ENCODE peak calls at places on chromosomes 12 and 14, in eight cellular contexts. One of them, this sample, is unnamed.

GRCh38 chr12:132277961-132278360 is 51.4 kb downstream of the GALNT9 start:
- DNase-seq in CD8-positive, alpha-beta T cell: no peak
- DNase-seq in hepatocyte: no peak
- DNase-seq in ovary: no peak
- DNase-seq in uterus: no peak
- DNase-seq in psoas muscle: peak; percentile 4
- DNase-seq in left ventricle myocardium inferior: no peak
- DNase-seq in coronary artery: no peak
- DNase-seq in this sample: no peak

GRCh38 chr12:121132601-121133481 is at the start of gene P2RX7:
- DNase-seq in uterus: peak; percentile 81
- DNase-seq in left ventricle myocardium inferior: peak; percentile 80
- DNase-seq in psoas muscle: peak; percentile 65
- DNase-seq in coronary artery: peak; percentile 76
- DNase-seq in ovary: peak; percentile 72
- DNase-seq in CD8-positive, alpha-beta T cell: peak; percentile 34
- DNase-seq in hepatocyte: peak; percentile 48
- DNase-seq in this sample: peak; percentile 84

GRCh38 chr12:75998292-75999063 is 33.1 kb downstream of the PHLDA1 start:
- DNase-seq in ovary: no peak
- DNase-seq in left ventricle myocardium inferior: no peak
- DNase-seq in psoas muscle: no peak
- DNase-seq in CD8-positive, alpha-beta T cell: no peak
- DNase-seq in hepatocyte: no peak
- DNase-seq in coronary artery: no peak
- DNase-seq in uterus: no peak
- DNase-seq in this sample: no peak

GRCh38 chr12:124678421-124678893 is 111.0 kb upstream of the NCOR2 start:
- DNase-seq in psoas muscle: no peak
- DNase-seq in uterus: no peak
- DNase-seq in hepatocyte: no peak
- DNase-seq in CD8-positive, alpha-beta T cell: no peak
- DNase-seq in left ventricle myocardium inferior: no peak
- DNase-seq in coronary artery: no peak
- DNase-seq in ovary: no peak
- DNase-seq in this sample: peak; percentile 57

GRCh38 chr12:75556306-75556899 is 45.0 kb upstream of the KRR1 start:
- DNase-seq in ovary: no peak
- DNase-seq in coronary artery: no peak
- DNase-seq in psoas muscle: no peak
- DNase-seq in CD8-positive, alpha-beta T cell: no peak
- DNase-seq in hepatocyte: no peak
- DNase-seq in uterus: no peak
- DNase-seq in left ventricle myocardium inferior: no peak
- DNase-seq in this sample: no peak

GRCh38 chr14:63275611-63276010 is 43.1 kb downstream of the GPHB5 start:
- DNase-seq in psoas muscle: no peak
- DNase-seq in ovary: no peak
- DNase-seq in coronary artery: no peak
- DNase-seq in hepatocyte: no peak
- DNase-seq in uterus: no peak
- DNase-seq in left ventricle myocardium inferior: no peak
- DNase-seq in CD8-positive, alpha-beta T cell: no peak
- DNase-seq in this sample: no peak

GRCh38 chr12:104524026-104524425 is 67.3 kb downstream of the CHST11 start:
- DNase-seq in hepatocyte: no peak
- DNase-seq in uterus: no peak
- DNase-seq in coronary artery: no peak
- DNase-seq in left ventricle myocardium inferior: no peak
- DNase-seq in ovary: no peak
- DNase-seq in CD8-positive, alpha-beta T cell: no peak
- DNase-seq in psoas muscle: no peak
- DNase-seq in this sample: no peak

GRCh38 chr14:56170028-56170427 is 51.8 kb downstream of the PELI2 start:
- DNase-seq in CD8-positive, alpha-beta T cell: no peak
- DNase-seq in ovary: no peak
- DNase-seq in hepatocyte: no peak
- DNase-seq in psoas muscle: no peak
- DNase-seq in uterus: no peak
- DNase-seq in coronary artery: no peak
- DNase-seq in left ventricle myocardium inferior: no peak
- DNase-seq in this sample: no peak

GRCh38 chr12:96237035-96237434 is 42.9 kb downstream of the ELK3 start:
- DNase-seq in CD8-positive, alpha-beta T cell: no peak
- DNase-seq in hepatocyte: no peak
- DNase-seq in uterus: peak; percentile 51
- DNase-seq in psoas muscle: no peak
- DNase-seq in coronary artery: no peak
- DNase-seq in left ventricle myocardium inferior: no peak
- DNase-seq in ovary: no peak
- DNase-seq in this sample: no peak

GRCh38 chr12:94793191-94793595 is 142.8 kb upstream of the TMCC3 start:
- DNase-seq in ovary: peak; percentile 16
- DNase-seq in left ventricle myocardium inferior: no peak
- DNase-seq in CD8-positive, alpha-beta T cell: no peak
- DNase-seq in uterus: no peak
- DNase-seq in psoas muscle: no peak
- DNase-seq in coronary artery: no peak
- DNase-seq in hepatocyte: no peak
- DNase-seq in this sample: no peak

GRCh38 chr14:95255013-95255412 is 64.7 kb downstream of the CLMN start:
- DNase-seq in left ventricle myocardium inferior: no peak
- DNase-seq in psoas muscle: no peak
- DNase-seq in coronary artery: peak; percentile 35
- DNase-seq in hepatocyte: no peak
- DNase-seq in ovary: no peak
- DNase-seq in CD8-positive, alpha-beta T cell: no peak
- DNase-seq in uterus: no peak
- DNase-seq in this sample: no peak

GRCh38 chr12:69534389-69534822 is 50.9 kb upstream of the CCT2 start:
- DNase-seq in coronary artery: peak; percentile 81
- DNase-seq in psoas muscle: no peak
- DNase-seq in uterus: peak; percentile 69
- DNase-seq in left ventricle myocardium inferior: no peak
- DNase-seq in hepatocyte: peak; percentile 89
- DNase-seq in CD8-positive, alpha-beta T cell: no peak
- DNase-seq in ovary: peak; percentile 76
- DNase-seq in this sample: no peak

GRCh38 chr12:103780992-103781391 is 60.0 kb downstream of the NT5DC3 start:
- DNase-seq in psoas muscle: no peak
- DNase-seq in CD8-positive, alpha-beta T cell: no peak
- DNase-seq in left ventricle myocardium inferior: no peak
- DNase-seq in uterus: no peak
- DNase-seq in ovary: no peak
- DNase-seq in hepatocyte: no peak
- DNase-seq in coronary artery: no peak
- DNase-seq in this sample: no peak

GRCh38 chr12:20000229-20000869 is 368.0 kb upstream of the PDE3A start:
- DNase-seq in left ventricle myocardium inferior: no peak
- DNase-seq in ovary: no peak
- DNase-seq in uterus: no peak
- DNase-seq in hepatocyte: no peak
- DNase-seq in coronary artery: no peak
- DNase-seq in CD8-positive, alpha-beta T cell: no peak
- DNase-seq in psoas muscle: no peak
- DNase-seq in this sample: no peak

GRCh38 chr12:20364501-20364900 is 3.8 kb upstream of the PDE3A start:
- DNase-seq in CD8-positive, alpha-beta T cell: no peak
- DNase-seq in uterus: no peak
- DNase-seq in left ventricle myocardium inferior: no peak
- DNase-seq in coronary artery: no peak
- DNase-seq in psoas muscle: no peak
- DNase-seq in hepatocyte: peak; percentile 24
- DNase-seq in ovary: no peak
- DNase-seq in this sample: no peak

GRCh38 chr14:93549578-93549977 is 118.8 kb downstream of the UNC79 start:
- DNase-seq in psoas muscle: no peak
- DNase-seq in hepatocyte: no peak
- DNase-seq in uterus: no peak
- DNase-seq in CD8-positive, alpha-beta T cell: no peak
- DNase-seq in left ventricle myocardium inferior: no peak
- DNase-seq in coronary artery: no peak
- DNase-seq in ovary: no peak
- DNase-seq in this sample: no peak

GRCh38 chr12:13980548-13981295 is 680 bp downstream of the GRIN2B start:
- DNase-seq in coronary artery: no peak
- DNase-seq in ovary: no peak
- DNase-seq in hepatocyte: peak; percentile 26
- DNase-seq in uterus: no peak
- DNase-seq in CD8-positive, alpha-beta T cell: no peak
- DNase-seq in psoas muscle: no peak
- DNase-seq in left ventricle myocardium inferior: no peak
- DNase-seq in this sample: peak; percentile 12

DNA sequence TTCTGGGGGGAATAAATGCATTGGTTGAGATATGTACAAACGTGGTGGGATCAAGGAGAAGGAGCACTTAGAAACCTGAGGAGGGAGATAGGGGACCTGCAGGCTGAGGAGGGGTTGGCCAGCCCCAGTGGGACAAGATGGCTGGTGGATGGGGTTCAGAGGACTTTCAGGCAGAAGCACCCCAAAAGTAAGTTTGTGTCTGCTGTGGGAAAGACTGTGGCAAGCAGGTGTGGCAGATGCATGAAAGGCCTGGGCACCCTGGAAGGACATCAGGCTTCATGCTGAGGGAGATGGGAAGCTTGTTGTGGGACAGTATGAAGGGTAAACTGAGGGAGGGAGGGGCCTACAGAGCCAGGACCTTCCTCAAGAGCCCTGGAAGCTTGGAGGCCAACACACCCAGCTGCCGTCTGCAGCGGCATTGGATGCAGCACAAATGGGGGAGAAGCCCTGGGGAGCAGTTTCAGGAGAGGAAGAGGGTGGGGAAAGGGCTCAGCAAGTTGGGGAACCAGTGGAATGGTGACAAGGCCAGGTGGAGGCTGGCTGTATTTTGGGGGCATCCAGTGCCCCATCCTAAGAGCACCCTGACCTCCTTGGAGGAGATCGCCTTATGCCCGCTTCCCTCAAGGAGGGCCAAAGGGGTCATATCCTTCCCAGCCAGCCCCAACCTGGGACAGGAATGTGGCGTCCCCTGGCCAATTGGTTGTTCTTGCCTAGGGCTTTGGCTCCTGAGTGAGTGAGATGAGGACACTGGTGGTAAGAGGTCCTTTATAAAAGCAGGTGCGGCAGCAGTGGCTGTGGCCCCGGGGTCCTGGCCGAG is 20.8 kb downstream of the NFKBIA start:
- DNase-seq in coronary artery: no peak
- DNase-seq in ovary: no peak
- DNase-seq in uterus: no peak
- DNase-seq in CD8-positive, alpha-beta T cell: no peak
- DNase-seq in hepatocyte: no peak
- DNase-seq in psoas muscle: no peak
- DNase-seq in left ventricle myocardium inferior: peak; percentile 12
- DNase-seq in this sample: no peak
- H3K27ac ChIP-seq in coronary artery: peak overlapping the region; percentile 91
- H3K27ac ChIP-seq in ovary: peak overlapping the region; percentile 90
- H3K27ac ChIP-seq in uterus: peak overlapping the region; percentile 91
- H3K27ac ChIP-seq in CD8-positive, alpha-beta T cell: no peak overlapping the region
- H3K27ac ChIP-seq in hepatocyte: peak overlapping the region; percentile 95
- H3K27ac ChIP-seq in psoas muscle: peak overlapping the region; percentile 98
- H3K27ac ChIP-seq in left ventricle myocardium inferior: peak overlapping the region; percentile 93
- H3K27ac ChIP-seq in this sample: peak overlapping the region; percentile 8

DNA sequence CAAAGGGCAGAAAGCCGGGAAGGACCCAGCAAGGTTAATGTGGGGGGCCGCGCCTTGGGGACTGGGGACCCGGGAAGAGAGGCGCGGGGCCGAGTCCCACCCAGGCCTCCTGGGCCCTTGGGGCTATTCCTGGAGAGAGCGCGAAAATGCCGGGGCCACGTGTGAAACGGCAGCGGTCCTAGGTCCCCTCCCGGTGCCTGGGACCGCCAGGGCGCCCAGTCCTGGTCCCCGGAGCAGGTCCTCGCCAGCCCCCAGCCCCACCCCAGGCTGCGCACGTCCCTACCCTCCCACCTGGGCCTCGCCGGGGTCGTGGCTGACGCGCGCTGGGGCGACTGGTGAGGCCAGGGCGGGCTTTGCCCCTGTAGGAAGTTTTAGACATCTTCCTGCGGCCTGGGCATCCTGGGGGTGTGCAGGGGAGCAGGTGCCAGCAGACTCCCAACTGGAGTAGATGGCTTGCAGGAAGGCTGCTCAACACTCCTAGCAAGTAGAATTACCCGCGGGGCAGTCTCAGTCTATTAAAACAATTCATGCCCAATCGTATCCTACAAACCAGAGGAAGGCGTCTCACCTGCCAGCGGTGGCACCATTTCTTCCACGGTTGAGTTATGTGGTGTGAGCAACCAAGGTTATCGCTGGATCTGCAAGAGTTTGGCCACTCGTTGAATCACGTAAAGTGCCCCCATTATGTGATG is 759 bp downstream of the FAR2 start:
- DNase-seq in uterus: no peak
- DNase-seq in coronary artery: no peak
- DNase-seq in CD8-positive, alpha-beta T cell: no peak
- DNase-seq in ovary: no peak
- DNase-seq in psoas muscle: peak; percentile 20
- DNase-seq in left ventricle myocardium inferior: no peak
- DNase-seq in hepatocyte: no peak
- DNase-seq in this sample: no peak
- H3K27ac ChIP-seq in uterus: peak overlapping the region; percentile 81
- H3K27ac ChIP-seq in coronary artery: peak overlapping the region; percentile 85
- H3K27ac ChIP-seq in CD8-positive, alpha-beta T cell: no peak overlapping the region
- H3K27ac ChIP-seq in ovary: no peak overlapping the region
- H3K27ac ChIP-seq in psoas muscle: peak overlapping the region; percentile 58
- H3K27ac ChIP-seq in left ventricle myocardium inferior: peak overlapping the region; percentile 88
- H3K27ac ChIP-seq in hepatocyte: peak overlapping the region; percentile 59
- H3K27ac ChIP-seq in this sample: no peak overlapping the region

DNA sequence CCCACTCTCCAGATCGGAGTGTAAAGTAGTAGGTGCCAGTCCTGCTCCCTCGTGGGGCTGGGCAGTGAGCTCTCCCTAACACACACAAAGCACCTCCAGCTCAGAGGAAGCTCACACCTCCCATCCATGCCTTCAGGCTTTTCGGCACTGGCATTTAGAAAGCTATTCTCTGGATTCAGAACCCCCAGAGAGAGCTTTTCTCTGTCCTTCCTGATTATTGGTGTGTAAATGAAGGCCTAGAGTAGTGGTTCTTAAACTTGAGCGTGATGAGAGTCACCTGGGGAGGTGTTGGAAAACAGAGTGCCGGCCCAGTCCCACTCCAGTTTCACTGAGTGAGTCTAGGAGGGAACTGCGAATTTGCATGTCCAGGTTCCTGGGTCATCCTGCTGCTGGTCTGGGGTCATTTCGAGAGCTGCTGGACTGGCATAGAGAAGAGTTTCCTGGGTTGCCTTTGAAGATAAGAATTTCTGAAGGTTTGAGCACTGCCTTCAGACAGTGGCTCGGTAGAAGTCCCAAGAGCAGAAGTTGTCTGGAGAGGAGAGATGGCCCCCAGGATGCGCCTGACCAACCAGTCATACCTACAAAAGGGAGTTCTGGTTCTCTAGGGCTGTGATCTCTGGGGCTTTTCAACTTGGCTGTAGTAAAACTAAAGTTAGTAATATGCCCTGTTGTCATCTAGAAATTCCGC is 15.1 kb downstream of the CD9 start:
- DNase-seq in coronary artery: no peak
- DNase-seq in left ventricle myocardium inferior: no peak
- DNase-seq in uterus: no peak
- DNase-seq in hepatocyte: no peak
- DNase-seq in psoas muscle: no peak
- DNase-seq in ovary: no peak
- DNase-seq in CD8-positive, alpha-beta T cell: no peak
- DNase-seq in this sample: no peak
- H3K27ac ChIP-seq in coronary artery: peak overlapping the region; percentile 95
- H3K27ac ChIP-seq in left ventricle myocardium inferior: peak overlapping the region; percentile 90
- H3K27ac ChIP-seq in uterus: peak overlapping the region; percentile 91
- H3K27ac ChIP-seq in hepatocyte: peak overlapping the region; percentile 74
- H3K27ac ChIP-seq in psoas muscle: no peak overlapping the region
- H3K27ac ChIP-seq in ovary: peak overlapping the region; percentile 27
- H3K27ac ChIP-seq in CD8-positive, alpha-beta T cell: no peak overlapping the region
- H3K27ac ChIP-seq in this sample: peak overlapping the region; percentile 96

GRCh38 chr14:54902521-54903420 is at the start of gene GCH1:
- DNase-seq in psoas muscle: peak; percentile 56
- DNase-seq in CD8-positive, alpha-beta T cell: peak; percentile 77
- DNase-seq in uterus: peak; percentile 32
- DNase-seq in coronary artery: peak; percentile 81
- DNase-seq in ovary: peak; percentile 31
- DNase-seq in left ventricle myocardium inferior: peak; percentile 67
- DNase-seq in hepatocyte: peak; percentile 94
- DNase-seq in this sample: peak; percentile 96
- H3K27ac ChIP-seq in psoas muscle: peak within 1 kb of the TSS; percentile 56
- H3K27ac ChIP-seq in CD8-positive, alpha-beta T cell: peak within 1 kb of the TSS; percentile 79
- H3K27ac ChIP-seq in uterus: peak within 1 kb of the TSS; percentile 70
- H3K27ac ChIP-seq in coronary artery: peak within 1 kb of the TSS; percentile 78
- H3K27ac ChIP-seq in ovary: peak within 1 kb of the TSS; percentile 57
- H3K27ac ChIP-seq in left ventricle myocardium inferior: peak within 1 kb of the TSS; percentile 88
- H3K27ac ChIP-seq in hepatocyte: peak within 1 kb of the TSS; percentile 94
- H3K27ac ChIP-seq in this sample: peak within 1 kb of the TSS; percentile 11